ENCODE peak calls at places on chromosome 14, in seven cellular contexts. T is T-helper 17 cell, A is A549, Z is EL, G is activated T-helper 1 cell treated with Interleukin-2 at 50 U/mL for 16 hours, D is NAMALWA, B is endothelial cell. J is an unnamed sample.

GRCh38 chr14:98733536-98733935 is 538.5 kb downstream of the BCL11B start:
- DNase-seq in A (no peak), T (no peak), B (no peak), G (no peak), D (no peak), Z (no peak), J (no peak)

GRCh38 chr14:69518341-69519101 is 34.0 kb downstream of the PLEKHD1 start:
- DNase-seq in G (no peak), T (no peak), Z (no peak), A (no peak), B (no peak), D (no peak), J (no peak)

GRCh38 chr14:105476937-105477658 is 2.5 kb downstream of the CRIP2 start:
- DNase-seq in Z (no peak), T (no peak), G (no peak), A (no peak), B (no peak), D (no peak), J (no peak)

GRCh38 chr14:103943673-103944072 is 1.3 kb upstream of the RD3L start:
- DNase-seq in T (no peak), Z (no peak), B (no peak), G (no peak), D (peak; percentile 16), A (no peak), J (no peak)

GRCh38 chr14:78184151-78184550 is 14.0 kb downstream of the NRXN3 start:
- DNase-seq in Z (no peak), T (no peak), A (no peak), D (no peak), G (no peak), B (no peak), J (no peak)

GRCh38 chr14:97177016-97177415 is 379.8 kb downstream of the VRK1 start:
- DNase-seq in D (peak; percentile 62), A (peak; percentile 58), T (peak; percentile 12), Z (no peak), G (no peak), B (peak; percentile 15), J (peak; percentile 25)

GRCh38 chr14:61330511-61330910 is 9.1 kb downstream of the PRKCH start:
- DNase-seq in A (no peak), T (no peak), B (no peak), G (no peak), Z (no peak), D (no peak), J (no peak)

GRCh38 chr14:41201721-41202120 is 405.0 kb upstream of the LRFN5 start:
- DNase-seq in Z (no peak), A (no peak), G (no peak), D (no peak), T (no peak), B (no peak), J (no peak)

GRCh38 chr14:60485600-60486251 is at the start of gene C14orf39:
- DNase-seq in G (no peak), Z (peak; percentile 11), T (no peak), B (peak; percentile 85), A (no peak), D (no peak), J (no peak)

GRCh38 chr14:20970647-20970982 is 15.3 kb downstream of the RNASE2 start:
- DNase-seq in G (no peak), A (no peak), T (no peak), B (no peak), Z (no peak), D (no peak), J (no peak)

GRCh38 chr14:35215110-35215872 is 76.9 kb upstream of the PSMA6 start:
- DNase-seq in T (no peak), A (peak; percentile 69), D (peak; percentile 29), B (no peak), G (no peak), Z (peak; percentile 50), J (no peak)

GRCh38 chr14:79544671-79545070 is 666.6 kb downstream of the DIO2 start:
- DNase-seq in Z (peak; percentile 79), A (no peak), G (no peak), D (no peak), T (no peak), B (no peak), J (no peak)

GRCh38 chr14:75322746-75323145 is 44.1 kb downstream of the FOS start:
- DNase-seq in Z (no peak), G (no peak), B (no peak), A (no peak), T (no peak), D (no peak), J (no peak)

GRCh38 chr14:100590726-100591452 is 3.7 kb upstream of the BEGAIN start:
- DNase-seq in D (no peak), A (no peak), T (no peak), Z (no peak), G (no peak), B (no peak), J (no peak)

GRCh38 chr14:90676859-90677258 is 139.4 kb downstream of the TTC7B start:
- DNase-seq in G (no peak), Z (no peak), D (no peak), T (no peak), A (no peak), B (no peak), J (no peak)

GRCh38 chr14:68295316-68295816 is 475.8 kb downstream of the RAD51B start:
- DNase-seq in T (no peak), D (no peak), G (no peak), A (no peak), Z (no peak), B (peak; percentile 35), J (no peak)

GRCh38 chr14:75794615-75795038 is 133.6 kb downstream of the TTLL5 start:
- DNase-seq in T (no peak), B (no peak), A (peak; percentile 9), Z (peak; percentile 37), D (peak; percentile 18), G (no peak), J (no peak)

GRCh38 chr14:24941719-24942118 is 108.2 kb downstream of the STXBP6 start:
- DNase-seq in B (no peak), T (no peak), D (peak; percentile 25), G (no peak), Z (no peak), A (no peak), J (no peak)

GRCh38 chr14:88554458-88555286 is at the start of gene PTPN21:
- DNase-seq in T (no peak), G (no peak), A (peak; percentile 79), Z (peak; percentile 79), B (peak; percentile 74), D (no peak), J (no peak)

GRCh38 chr14:95320076-95320895 is 578 bp upstream of the CLMN start:
- DNase-seq in G (no peak), B (no peak), D (peak; percentile 29), T (no peak), A (no peak), Z (no peak), J (no peak)

GRCh38 chr14:34781242-34781641 is 66.8 kb upstream of the CFL2 start:
- DNase-seq in A (no peak), B (peak; percentile 7), D (peak; percentile 11), G (no peak), Z (peak; percentile 95), T (no peak), J (no peak)

GRCh38 chr14:102940729-102941362 is 18.4 kb downstream of the AMN start:
- DNase-seq in G (no peak), T (no peak), D (no peak), B (no peak), A (no peak), Z (no peak), J (no peak)

GRCh38 chr14:51682411-51682810 is 30.7 kb downstream of the FRMD6 start:
- DNase-seq in D (no peak), Z (peak; percentile 39), T (no peak), A (no peak), B (no peak), G (no peak), J (no peak)

GRCh38 chr14:59313063-59314018 is 124.9 kb downstream of the DAAM1 start:
- DNase-seq in T (no peak), Z (no peak), D (no peak), B (no peak), G (no peak), A (no peak), J (no peak)

GRCh38 chr14:36655963-36656768 is 5.5 kb upstream of the PAX9 start:
- DNase-seq in D (no peak), G (no peak), B (peak; percentile 75), Z (no peak), T (no peak), A (peak; percentile 77), J (no peak)

GRCh38 chr14:92693998-92694780 is 54.2 kb downstream of the LGMN start:
- DNase-seq in Z (no peak), A (peak; percentile 73), G (no peak), B (no peak), D (no peak), T (no peak), J (no peak)

GRCh38 chr14:55454264-55455151 is 14.1 kb upstream of the TBPL2 start:
- DNase-seq in G (no peak), D (no peak), B (no peak), A (peak; percentile 55), Z (peak; percentile 87), T (no peak), J (no peak)

GRCh38 chr14:56099081-56099797 is 19.0 kb upstream of the PELI2 start:
- DNase-seq in B (no peak), D (no peak), G (no peak), A (no peak), T (no peak), Z (no peak), J (no peak)

GRCh38 chr14:23469906-23470403 is 452 bp downstream of the NGDN start:
- DNase-seq in G (no peak), A (no peak), D (no peak), Z (no peak), T (no peak), B (no peak), J (no peak)

GRCh38 chr14:50113381-50113811 is 3.0 kb downstream of the VCPKMT start:
- DNase-seq in B (no peak), T (no peak), A (no peak), Z (no peak), G (no peak), D (peak; percentile 9), J (no peak)

GRCh38 chr14:102805454-102805891 is 28.2 kb downstream of the TRAF3 start:
- DNase-seq in Z (peak; percentile 80), B (no peak), T (no peak), G (no peak), A (no peak), D (peak; percentile 33), J (no peak)

GRCh38 chr14:101520621-101521305 is 40.5 kb upstream of the DIO3 start:
- DNase-seq in G (no peak), T (no peak), D (no peak), B (no peak), Z (no peak), A (no peak), J (no peak)

GRCh38 chr14:21054123-21054767 is 3.4 kb upstream of the RNASE8 start:
- DNase-seq in T (no peak), B (no peak), A (no peak), Z (no peak), D (no peak), G (no peak), J (no peak)

GRCh38 chr14:93150227-93151206 is 34.2 kb downstream of the MOAP1 start:
- DNase-seq in Z (no peak), A (no peak), G (no peak), B (peak; percentile 11), D (no peak), T (no peak), J (no peak)

GRCh38 chr14:105199093-105199492 is 18.0 kb upstream of the NUDT14 start:
- DNase-seq in D (no peak), A (no peak), G (no peak), B (no peak), Z (peak; percentile 54), T (no peak), J (no peak)

GRCh38 chr14:99156814-99157213 is 115.2 kb downstream of the BCL11B start:
- DNase-seq in D (no peak), T (no peak), A (no peak), Z (no peak), B (no peak), G (no peak), J (no peak)

GRCh38 chr14:89504602-89505320 is 87.7 kb upstream of the FOXN3 start:
- DNase-seq in D (no peak), B (no peak), T (no peak), A (no peak), Z (peak; percentile 83), G (no peak), J (no peak)

J was measured in T follicular helper cell.